ENCODE peak calls at places on chromosomes 3 and 15, in ten cellular contexts. H is ovary, J is heart left ventricle, U is thoracic aorta, C is psoas muscle, P is stomach, W is heart right ventricle, K is astrocyte, M is IMR-90, N is spleen. X is an unnamed sample.

GRCh38 chr3:121491683-121492082 is 54.1 kb downstream of the POLQ start:
- DNase-seq in H (no peak), J (no peak), U (no peak), C (no peak), P (no peak), W (no peak), K (no peak), M (no peak), N (no peak), X (no peak)

GRCh38 chr3:193040836-193041672 is 123.4 kb upstream of the MB21D2 start:
- DNase-seq in H (no peak), J (no peak), U (no peak), C (no peak), P (no peak), W (peak), K (peak), M (peak), N (no peak), X (no peak)

GRCh38 chr3:165775824-165776223 is 61.4 kb downstream of the BCHE start:
- DNase-seq in H (no peak), J (no peak), U (no peak), C (no peak), P (no peak), W (no peak), K (no peak), M (no peak), N (no peak), X (no peak)

GRCh38 chr15:26087395-26087794 is 224.3 kb upstream of the ATP10A start:
- DNase-seq in H (no peak), J (no peak), U (no peak), C (no peak), P (no peak), W (no peak), K (peak), M (peak), N (no peak), X (no peak)

GRCh38 chr3:33883538-33884203 is 85.2 kb downstream of the PDCD6IP start:
- DNase-seq in H (no peak), J (no peak), U (no peak), C (no peak), P (no peak), W (peak), K (no peak), M (peak), N (no peak), X (no peak)

GRCh38 chr3:102112706-102113230 is 263.5 kb downstream of the NFKBIZ start:
- DNase-seq in H (no peak), J (no peak), U (no peak), C (no peak), P (no peak), W (no peak), K (no peak), M (no peak), N (no peak), X (no peak)

GRCh38 chr3:112755845-112756671 is 90.6 kb downstream of the CD200R1L start:
- DNase-seq in H (no peak), J (no peak), U (no peak), C (no peak), P (no peak), W (no peak), K (no peak), M (no peak), N (no peak), X (no peak)

GRCh38 chr3:146145642-146146041 is 15.3 kb downstream of the PLOD2 start:
- DNase-seq in H (no peak), J (no peak), U (no peak), C (no peak), P (no peak), W (no peak), K (no peak), M (no peak), N (no peak), X (no peak)

GRCh38 chr3:13613343-13614190 is 64.6 kb downstream of the FBLN2 start:
- DNase-seq in H (no peak), J (no peak), U (no peak), C (no peak), P (no peak), W (no peak), K (no peak), M (no peak), N (peak), X (no peak)

GRCh38 chr15:77944002-77944867 is 133.3 kb downstream of the TBC1D2B start:
- DNase-seq in H (peak), J (peak), U (peak), C (peak), P (peak), W (peak), K (peak), M (peak), N (peak), X (peak)
- H3K27ac ChIP-seq in H (peak), J (peak), U (peak), C (peak), P (peak), W (peak), K (no peak), M (no peak), N (peak), X (peak)

GRCh38 chr15:48643236-48643635 is 2.3 kb downstream of the FBN1 start:
- DNase-seq in H (no peak), J (no peak), U (no peak), C (no peak), P (no peak), W (no peak), K (no peak), M (no peak), N (no peak), X (no peak)
- H3K4me3 ChIP-seq in H (peak), J (peak), U (peak), C (peak), P (peak), W (peak), K (peak), M (peak), N (peak), X (peak)

DNA sequence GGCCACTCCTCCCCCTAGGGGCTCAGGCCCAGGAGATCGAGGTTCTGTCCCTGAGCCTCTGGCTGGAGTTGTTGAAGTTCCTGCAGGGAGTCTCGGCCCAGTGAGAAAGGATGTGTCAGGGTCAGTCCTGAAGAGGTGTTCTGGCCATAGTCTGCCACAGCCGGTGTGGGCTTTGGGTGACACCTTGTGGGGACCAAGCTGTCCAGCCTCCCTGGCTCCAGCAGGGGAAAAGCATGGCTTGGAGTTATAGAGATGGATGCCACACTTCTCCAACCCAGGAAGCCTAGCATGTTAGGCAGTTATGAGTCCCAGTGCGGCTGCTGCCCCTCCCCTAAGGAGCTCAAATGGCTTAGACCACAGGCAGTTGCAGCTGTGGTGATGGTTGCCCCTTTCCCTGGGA is 945.6 kb upstream of the GBE1 start:
- DNase-seq in H (no peak), J (no peak), U (no peak), C (no peak), P (no peak), W (no peak), K (no peak), M (no peak), N (no peak), X (no peak)
- TF ChIP-seq CTCF in H (no peak), J (no peak), U (no peak), C (no peak), P (no peak), W (peak), K (no peak), M (no peak), N (no peak), X (no peak)

GRCh38 chr15:42490246-42490742 is 647 bp downstream of the ZNF106 start:
- DNase-seq in H (no peak), J (no peak), U (no peak), C (no peak), P (no peak), W (no peak), K (no peak), M (peak), N (no peak), X (no peak)

GRCh38 chr15:42494998-42495360 is 455 bp upstream of the SNAP23 start:
- DNase-seq in H (no peak), J (peak), U (no peak), C (no peak), P (peak), W (peak), K (peak), M (peak), N (no peak), X (no peak)

GRCh38 chr15:42493694-42494093 is 1.7 kb upstream of the SNAP23 start:
- DNase-seq in H (no peak), J (no peak), U (no peak), C (no peak), P (no peak), W (no peak), K (no peak), M (no peak), N (no peak), X (no peak)

GRCh38 chr15:42491540-42492225 is 742 bp upstream of the ZNF106 start:
- DNase-seq in H (no peak), J (no peak), U (no peak), C (no peak), P (no peak), W (no peak), K (peak), M (peak), N (no peak), X (no peak)

GRCh38 chr15:42490743-42491539 is at the start of gene ZNF106:
- DNase-seq in H (peak), J (peak), U (peak), C (peak), P (peak), W (peak), K (peak), M (peak), N (peak), X (peak)
- H3K27ac ChIP-seq in H (peak), J (peak), U (peak), C (peak), P (peak), W (peak), K (peak), M (peak), N (peak), X (peak)

GRCh38 chr3:55489804-55490132 is 2.7 kb upstream of the WNT5A start:
- DNase-seq in H (peak), J (no peak), U (no peak), C (peak), P (no peak), W (no peak), K (no peak), M (no peak), N (no peak), X (no peak)
- H3K4me3 ChIP-seq in H (no peak), J (no peak), U (no peak), C (peak), P (no peak), W (no peak), K (peak), M (no peak), N (no peak), X (no peak)

DNA sequence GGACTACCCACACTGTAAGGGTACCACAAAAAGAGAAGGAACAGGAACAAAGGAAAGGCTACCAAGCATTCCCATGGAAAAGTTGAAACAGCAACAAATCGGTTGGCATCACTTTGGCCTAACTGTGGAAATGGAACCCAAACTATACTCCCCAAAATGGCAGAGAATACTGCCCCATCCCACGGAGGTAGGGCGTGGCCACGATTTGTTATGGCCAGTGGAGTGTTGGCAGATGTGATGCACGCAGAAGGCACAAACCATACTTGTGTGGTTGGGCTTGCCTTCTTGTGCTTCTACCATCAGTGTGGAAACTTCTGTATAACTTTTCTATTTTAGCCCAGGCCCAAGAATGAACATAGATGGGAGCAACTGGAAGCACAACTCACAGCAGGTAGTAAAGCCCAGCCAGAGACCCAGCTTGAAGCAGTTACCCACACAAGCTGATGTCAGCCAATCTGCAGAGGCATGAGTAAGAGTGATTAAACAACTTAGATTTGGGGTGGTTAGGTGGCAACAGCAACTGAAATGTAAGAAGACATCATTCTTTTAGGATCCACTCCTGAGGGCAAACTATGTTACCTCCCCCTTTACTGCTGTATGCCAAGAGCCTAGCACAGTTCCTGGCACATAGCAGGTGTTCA is 64.1 kb downstream of the BTD start:
- DNase-seq in H (no peak), J (no peak), U (no peak), C (no peak), P (no peak), W (no peak), K (no peak), M (peak), N (no peak), X (no peak)
- TF ChIP-seq CTCF in H (no peak), J (no peak), U (no peak), C (no peak), P (no peak), W (no peak), K (no peak), M (no peak), N (no peak), X (no peak)